ENCODE peak calls at places on chromosomes 5 and 9, in ten cellular contexts. X is activated CD4-positive, alpha-beta T cell treated with anti-CD3 and anti-CD28 coated beads, Interleukin-2, amount 10 ng/mL, durations not matched to agents 7 days and 5 days; L is EH; V is tibial nerve; C is ovary; E is GM03348; M is left kidney; Y is stimulated activated CD4-positive, alpha-beta T cell treated with anti-CD3 and anti-CD28 coated beads, Interleukin-12 subunit alpha, Interleukin-12 subunit beta, amount 100 ng/mL, for 4 hours; U is AG08396; K is coronary artery. S is an unnamed sample.

GRCh38 chr5:9557696-9558095 is 11.8 kb upstream of the SEMA5A start:
- DNase-seq in K (no peak), X (no peak), E (peak; percentile 11), V (no peak), M (no peak), Y (no peak), C (no peak), L (peak; percentile 71), U (no peak), S (peak; percentile 79)

GRCh38 chr9:19698960-19699359 is 89.9 kb downstream of the SLC24A2 start:
- DNase-seq in K (no peak), V (no peak), M (no peak), E (no peak), X (no peak), Y (no peak), L (no peak), U (no peak), C (no peak), S (no peak)

GRCh38 chr5:111680737-111681413 is 76.1 kb downstream of the NREP start:
- DNase-seq in E (peak; percentile 79), X (no peak), V (peak; percentile 29), C (peak; percentile 51), M (peak; percentile 86), Y (no peak), U (peak; percentile 59), L (peak; percentile 97), K (no peak), S (peak; percentile 94)

GRCh38 chr9:131651599-131651998 is 88.3 kb downstream of the RAPGEF1 start:
- DNase-seq in E (no peak), M (no peak), V (no peak), C (no peak), X (no peak), Y (no peak), K (no peak), L (peak; percentile 62), U (no peak), S (peak; percentile 31)

GRCh38 chr5:65021527-65022226 is 252.9 kb downstream of the CWC27 start:
- DNase-seq in K (no peak), V (no peak), U (no peak), L (no peak), E (no peak), M (no peak), X (no peak), Y (no peak), C (no peak), S (no peak)

GRCh38 chr5:95081500-95082355 is 203.2 kb downstream of the MCTP1 start:
- DNase-seq in M (no peak), X (peak; percentile 46), L (peak; percentile 68), E (peak; percentile 29), Y (no peak), U (peak; percentile 56), C (no peak), K (no peak), V (peak; percentile 26), S (peak; percentile 84)

GRCh38 chr5:103889500-103890209 is 327.1 kb upstream of the NUDT12 start:
- DNase-seq in V (no peak), L (no peak), X (no peak), E (no peak), M (no peak), K (no peak), C (no peak), U (no peak), Y (no peak), S (no peak)

GRCh38 chr5:95761771-95762680 is 30.9 kb downstream of the RHOBTB3 start:
- DNase-seq in K (no peak), L (peak; percentile 78), M (peak; percentile 29), U (no peak), C (no peak), Y (no peak), V (no peak), E (peak; percentile 34), X (no peak), S (peak; percentile 93)

GRCh38 chr9:137436761-137437600 is 4.2 kb downstream of the ENTPD8 start:
- DNase-seq in C (no peak), U (no peak), L (no peak), M (no peak), K (no peak), V (no peak), Y (no peak), X (no peak), E (no peak), S (no peak)

GRCh38 chr5:160020266-160020770 is 11.4 kb downstream of the TTC1 start:
- DNase-seq in V (no peak), C (no peak), Y (no peak), K (no peak), U (no peak), L (no peak), X (no peak), E (no peak), M (no peak), S (no peak)

GRCh38 chr5:159341914-159342313 is 11.6 kb upstream of the IL12B start:
- DNase-seq in K (no peak), V (peak; percentile 20), L (peak; percentile 91), Y (peak; percentile 11), X (peak; percentile 62), M (peak; percentile 48), C (no peak), E (peak; percentile 78), U (peak; percentile 68), S (peak; percentile 74)

GRCh38 chr9:107489687-107490605 is at the start of gene KLF4:
- DNase-seq in Y (peak; percentile 58), K (peak; percentile 97), E (peak; percentile 98), L (peak; percentile 94), M (peak; percentile 97), C (peak; percentile 93), U (peak; percentile 97), X (peak; percentile 72), V (peak; percentile 94), S (peak; percentile 78)

GRCh38 chr9:87684627-87685204 is 41.2 kb upstream of the CTSL start:
- DNase-seq in M (peak; percentile 71), E (peak; percentile 82), Y (no peak), X (no peak), U (peak; percentile 71), K (no peak), L (peak; percentile 47), V (no peak), C (peak; percentile 70), S (no peak)

GRCh38 chr5:143401846-143402463 is 1.5 kb downstream of the NR3C1 start:
- DNase-seq in L (no peak), C (no peak), K (no peak), E (no peak), Y (no peak), X (peak; percentile 44), M (peak; percentile 25), V (no peak), U (peak; percentile 9), S (no peak)

GRCh38 chr9:37602817-37603216 is 10.4 kb upstream of the TOMM5 start:
- DNase-seq in M (no peak), U (no peak), Y (no peak), K (no peak), X (no peak), V (no peak), C (no peak), E (no peak), L (no peak), S (no peak)

GRCh38 chr9:136482046-136482792 is 621 bp downstream of the SEC16A start:
- DNase-seq in L (peak; percentile 51), V (no peak), C (no peak), U (peak; percentile 55), X (peak; percentile 40), Y (peak; percentile 26), E (peak; percentile 67), K (peak; percentile 82), M (peak; percentile 53), S (no peak)

GRCh38 chr5:115379622-115380344 is 83.3 kb upstream of the CCDC112 start:
- DNase-seq in V (no peak), E (no peak), Y (no peak), M (peak; percentile 68), U (no peak), K (no peak), C (no peak), L (no peak), X (peak; percentile 35), S (peak; percentile 54)

GRCh38 chr5:135741040-135741439 is 93.4 kb upstream of the SLC25A48 start:
- DNase-seq in Y (no peak), X (no peak), M (no peak), E (no peak), U (no peak), C (no peak), V (no peak), L (no peak), K (no peak), S (no peak)

GRCh38 chr9:754150-754931 is 87.2 kb upstream of the DMRT1 start:
- DNase-seq in M (no peak), V (no peak), X (no peak), U (no peak), E (no peak), Y (no peak), C (no peak), K (no peak), L (no peak), S (no peak)

GRCh38 chr5:168851902-168852321 is 272.7 kb upstream of the PANK3 start:
- DNase-seq in M (peak; percentile 96), E (no peak), L (peak; percentile 87), C (no peak), X (peak; percentile 68), V (no peak), U (peak; percentile 15), Y (no peak), K (no peak), S (peak; percentile 94)

GRCh38 chr5:78526049-78526525 is 122.5 kb downstream of the LHFPL2 start:
- DNase-seq in Y (no peak), V (no peak), X (no peak), L (peak; percentile 81), C (no peak), M (no peak), K (no peak), E (peak; percentile 63), U (no peak), S (peak; percentile 88)

GRCh38 chr5:148311516-148311915 is 707 bp upstream of the SPINK7 start:
- DNase-seq in X (no peak), M (no peak), E (no peak), Y (no peak), C (no peak), L (no peak), V (no peak), K (no peak), U (no peak), S (no peak)

GRCh38 chr5:3265131-3265885 is 330.3 kb upstream of the IRX1 start:
- DNase-seq in E (no peak), L (no peak), Y (no peak), M (no peak), V (no peak), K (no peak), U (no peak), C (no peak), X (no peak), S (no peak)

GRCh38 chr5:102886586-102886985 is 131.5 kb downstream of the PAM start:
- DNase-seq in E (no peak), X (no peak), V (no peak), M (no peak), L (no peak), K (no peak), Y (no peak), C (no peak), U (no peak), S (no peak)

S was measured in astrocyte.